ENCODE peak calls at places on chromosomes 4 and X, in seven cellular contexts. W, H, D, F, V, N and R are unnamed samples.

GRCh38 chr4:52572936-52573485 is 86.1 kb downstream of the USP46 start:
- DNase-seq in W (no peak), H (peak), D (no peak), F (peak), V (peak), N (peak), R (no peak)

GRCh38 chr4:121900132-121900983 is 30.1 kb upstream of the BBS7 start:
- DNase-seq in W (peak), H (peak), D (peak), F (peak), V (peak), N (peak), R (peak)

GRCh38 chr4:129532573-129532972 is 436.6 kb downstream of the C4orf33 start:
- DNase-seq in W (no peak), H (no peak), D (no peak), F (no peak), V (no peak), N (no peak), R (peak)

GRCh38 chrX:14030248-14030592 is 528 bp upstream of the GEMIN8 start:
- DNase-seq in W (no peak), H (peak), D (no peak), F (peak), V (peak), N (peak), R (no peak)

GRCh38 chrX:136671006-136671610 is 23.1 kb downstream of the CD40LG start:
- DNase-seq in W (no peak), H (no peak), D (no peak), F (no peak), V (no peak), N (no peak), R (no peak)

GRCh38 chr4:78370625-78371372 is 180.8 kb upstream of the ANXA3 start:
- DNase-seq in W (no peak), H (peak), D (no peak), F (peak), V (no peak), N (no peak), R (no peak)

GRCh38 chr4:26458104-26458503 is 32.2 kb downstream of the CCKAR start:
- DNase-seq in W (no peak), H (no peak), D (no peak), F (no peak), V (peak), N (peak), R (peak)

GRCh38 chrX:646796-647195 is 16.2 kb downstream of the SHOX start:
- DNase-seq in W (no peak), H (no peak), D (no peak), F (no peak), V (no peak), N (no peak), R (no peak)

GRCh38 chr4:10721616-10722015 is 37.0 kb upstream of the CLNK start:
- DNase-seq in W (no peak), H (no peak), D (no peak), F (no peak), V (no peak), N (no peak), R (no peak)

GRCh38 chrX:153935326-153935851 is 552 bp upstream of the NAA10 start:
- DNase-seq in W (no peak), H (no peak), D (peak), F (no peak), V (no peak), N (no peak), R (no peak)
- H3K9ac ChIP-seq in W (peak), H (no peak), D (no peak), F (no peak), V (peak), N (peak), R (peak)

GRCh38 chr4:65018313-65018712 is 609.1 kb upstream of the TECRL start:
- DNase-seq in W (no peak), H (no peak), D (no peak), F (no peak), V (no peak), N (no peak), R (no peak)

DNA sequence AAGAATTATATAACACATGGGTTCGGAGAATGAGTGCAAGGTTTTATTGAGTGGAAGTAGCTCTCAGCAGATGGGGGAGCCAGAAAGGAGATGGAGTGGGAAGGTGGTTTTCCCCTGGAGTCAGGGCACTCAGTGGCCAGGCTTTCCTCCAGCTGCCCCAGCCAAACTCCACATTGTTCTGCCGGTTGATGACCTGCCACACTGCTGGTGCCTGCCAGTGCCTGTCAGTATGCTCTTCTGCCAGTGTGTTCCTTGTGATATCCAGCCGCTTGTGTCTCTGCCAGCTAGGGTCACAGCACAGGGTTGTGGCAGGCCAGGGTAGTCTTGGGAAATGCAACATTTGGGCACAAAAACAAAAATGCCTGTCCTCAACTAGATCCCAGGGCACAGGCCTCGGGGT is 604.8 kb upstream of the TECRL start:
- DNase-seq in W (no peak), H (no peak), D (no peak), F (no peak), V (no peak), N (no peak), R (no peak)
- H3K9ac ChIP-seq in W (no peak), H (no peak), D (no peak), F (no peak), V (no peak), N (no peak), R (no peak)

GRCh38 chr4:182531555-182532162 is 288.5 kb downstream of the TENM3 start:
- DNase-seq in W (no peak), H (peak), D (no peak), F (no peak), V (no peak), N (peak), R (no peak)
- H3K9ac ChIP-seq in W (no peak), H (no peak), D (no peak), F (no peak), V (peak), N (peak), R (no peak)

DNA sequence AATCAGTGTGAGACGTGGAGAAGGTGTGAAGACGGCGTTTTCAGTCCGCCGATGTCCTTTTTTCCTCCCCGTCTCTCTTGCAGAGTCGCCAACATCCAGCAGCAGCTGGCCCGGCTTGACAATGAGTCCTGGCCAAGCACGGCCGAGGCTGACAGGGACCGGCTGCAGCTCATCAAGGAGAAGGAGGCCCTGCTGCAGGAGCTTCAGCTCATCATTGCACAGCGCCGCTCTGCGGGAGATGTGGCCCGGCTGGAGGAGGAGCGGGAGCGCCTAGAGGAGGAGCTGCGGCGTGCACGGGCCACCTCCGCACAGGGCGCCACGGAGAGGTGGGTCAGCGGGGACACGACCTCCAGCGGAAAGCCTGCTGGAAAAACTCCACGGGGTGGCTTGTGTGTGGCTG is 47.1 kb upstream of the CLCN4 start:
- DNase-seq in W (no peak), H (peak), D (no peak), F (no peak), V (no peak), N (no peak), R (no peak)
- H3K9ac ChIP-seq in W (no peak), H (no peak), D (no peak), F (no peak), V (no peak), N (no peak), R (no peak)